ENCODE peak calls at places on chromosomes 3 and 15, in nine cellular contexts. One of them, this sample, is unnamed.
A peak's percentile ranks its signal among the peaks of the same experiment; 100 is the strongest.

GRCh38 chr15:93037341-93038063 is 51.5 kb downstream of the RGMA start:
- DNase-seq in cardiac muscle cell: peak; percentile 55
- DNase-seq in lower lobe of right lung: peak; percentile 78
- DNase-seq in psoas muscle: peak; percentile 69
- DNase-seq in transverse colon: no peak
- DNase-seq in left ventricle myocardium inferior: peak; percentile 69
- DNase-seq in right cardiac atrium: peak; percentile 79
- DNase-seq in uterus: peak; percentile 64
- DNase-seq in tibial artery: peak; percentile 79
- DNase-seq in this sample: no peak

GRCh38 chr15:89335289-89336041 is 841 bp upstream of the POLG start:
- DNase-seq in right cardiac atrium: no peak
- DNase-seq in lower lobe of right lung: no peak
- DNase-seq in transverse colon: peak; percentile 43
- DNase-seq in cardiac muscle cell: no peak
- DNase-seq in left ventricle myocardium inferior: no peak
- DNase-seq in tibial artery: no peak
- DNase-seq in uterus: peak; percentile 21
- DNase-seq in psoas muscle: no peak
- DNase-seq in this sample: peak; percentile 71

GRCh38 chr3:197083486-197083885 is 53.9 kb upstream of the MELTF start:
- DNase-seq in left ventricle myocardium inferior: no peak
- DNase-seq in lower lobe of right lung: no peak
- DNase-seq in psoas muscle: peak; percentile 25
- DNase-seq in right cardiac atrium: no peak
- DNase-seq in uterus: peak; percentile 18
- DNase-seq in transverse colon: no peak
- DNase-seq in cardiac muscle cell: peak; percentile 82
- DNase-seq in tibial artery: no peak
- DNase-seq in this sample: no peak

GRCh38 chr3:75138345-75138744 is 523.9 kb upstream of the CNTN3 start:
- DNase-seq in lower lobe of right lung: no peak
- DNase-seq in left ventricle myocardium inferior: no peak
- DNase-seq in tibial artery: no peak
- DNase-seq in right cardiac atrium: no peak
- DNase-seq in cardiac muscle cell: no peak
- DNase-seq in psoas muscle: no peak
- DNase-seq in transverse colon: no peak
- DNase-seq in uterus: no peak
- DNase-seq in this sample: no peak

GRCh38 chr3:185688808-185689207 is 102.7 kb downstream of the SENP2 start:
- DNase-seq in right cardiac atrium: no peak
- DNase-seq in cardiac muscle cell: peak; percentile 94
- DNase-seq in lower lobe of right lung: no peak
- DNase-seq in psoas muscle: peak; percentile 20
- DNase-seq in tibial artery: no peak
- DNase-seq in left ventricle myocardium inferior: no peak
- DNase-seq in uterus: no peak
- DNase-seq in transverse colon: no peak
- DNase-seq in this sample: no peak

GRCh38 chr15:96243701-96244100 is 86.8 kb upstream of the NR2F2 start:
- DNase-seq in psoas muscle: no peak
- DNase-seq in cardiac muscle cell: no peak
- DNase-seq in lower lobe of right lung: no peak
- DNase-seq in transverse colon: no peak
- DNase-seq in left ventricle myocardium inferior: no peak
- DNase-seq in uterus: no peak
- DNase-seq in tibial artery: no peak
- DNase-seq in right cardiac atrium: no peak
- DNase-seq in this sample: no peak

GRCh38 chr15:73583568-73583967 is 49.6 kb downstream of the NPTN start:
- DNase-seq in right cardiac atrium: no peak
- DNase-seq in lower lobe of right lung: no peak
- DNase-seq in cardiac muscle cell: no peak
- DNase-seq in psoas muscle: no peak
- DNase-seq in transverse colon: no peak
- DNase-seq in left ventricle myocardium inferior: no peak
- DNase-seq in uterus: no peak
- DNase-seq in tibial artery: no peak
- DNase-seq in this sample: no peak

GRCh38 chr3:120093923-120094775 is at the start of gene GSK3B:
- DNase-seq in left ventricle myocardium inferior: peak; percentile 99
- DNase-seq in uterus: peak; percentile 100
- DNase-seq in cardiac muscle cell: no peak
- DNase-seq in transverse colon: peak; percentile 78
- DNase-seq in tibial artery: peak; percentile 87
- DNase-seq in right cardiac atrium: peak; percentile 99
- DNase-seq in psoas muscle: no peak
- DNase-seq in lower lobe of right lung: peak; percentile 99
- DNase-seq in this sample: no peak

GRCh38 chr3:118740722-118741290 is 293.8 kb downstream of the IGSF11 start:
- DNase-seq in cardiac muscle cell: no peak
- DNase-seq in uterus: no peak
- DNase-seq in tibial artery: no peak
- DNase-seq in right cardiac atrium: no peak
- DNase-seq in left ventricle myocardium inferior: no peak
- DNase-seq in psoas muscle: no peak
- DNase-seq in lower lobe of right lung: no peak
- DNase-seq in transverse colon: no peak
- DNase-seq in this sample: no peak

GRCh38 chr3:174219738-174220137 is 639.4 kb upstream of the NAALADL2 start:
- DNase-seq in transverse colon: no peak
- DNase-seq in psoas muscle: no peak
- DNase-seq in right cardiac atrium: no peak
- DNase-seq in left ventricle myocardium inferior: no peak
- DNase-seq in uterus: no peak
- DNase-seq in cardiac muscle cell: no peak
- DNase-seq in tibial artery: no peak
- DNase-seq in lower lobe of right lung: no peak
- DNase-seq in this sample: no peak

GRCh38 chr3:78867409-78868372 is 900.1 kb downstream of the ROBO1 start:
- DNase-seq in right cardiac atrium: no peak
- DNase-seq in transverse colon: no peak
- DNase-seq in cardiac muscle cell: peak; percentile 47
- DNase-seq in left ventricle myocardium inferior: no peak
- DNase-seq in lower lobe of right lung: no peak
- DNase-seq in psoas muscle: no peak
- DNase-seq in uterus: no peak
- DNase-seq in tibial artery: no peak
- DNase-seq in this sample: no peak

GRCh38 chr3:134211797-134212196 is 38.9 kb downstream of the RYK start:
- DNase-seq in left ventricle myocardium inferior: no peak
- DNase-seq in psoas muscle: no peak
- DNase-seq in cardiac muscle cell: peak; percentile 75
- DNase-seq in uterus: no peak
- DNase-seq in transverse colon: no peak
- DNase-seq in tibial artery: no peak
- DNase-seq in lower lobe of right lung: no peak
- DNase-seq in right cardiac atrium: peak; percentile 44
- DNase-seq in this sample: no peak

GRCh38 chr3:94336076-94336741 is 273.3 kb downstream of the NSUN3 start:
- DNase-seq in left ventricle myocardium inferior: no peak
- DNase-seq in transverse colon: peak; percentile 7
- DNase-seq in cardiac muscle cell: peak; percentile 57
- DNase-seq in tibial artery: no peak
- DNase-seq in right cardiac atrium: no peak
- DNase-seq in lower lobe of right lung: no peak
- DNase-seq in uterus: no peak
- DNase-seq in psoas muscle: no peak
- DNase-seq in this sample: no peak

GRCh38 chr3:116199063-116199462 is 246.2 kb downstream of the LSAMP start:
- DNase-seq in psoas muscle: no peak
- DNase-seq in uterus: no peak
- DNase-seq in tibial artery: no peak
- DNase-seq in cardiac muscle cell: no peak
- DNase-seq in transverse colon: no peak
- DNase-seq in lower lobe of right lung: no peak
- DNase-seq in left ventricle myocardium inferior: no peak
- DNase-seq in right cardiac atrium: no peak
- DNase-seq in this sample: no peak
- H3K4me1 ChIP-seq in psoas muscle: no peaks in the 10 kb centered on the region
- H3K4me1 ChIP-seq in uterus: no peaks in the 10 kb centered on the region
- H3K4me1 ChIP-seq in tibial artery: no peaks in the 10 kb centered on the region
- H3K4me1 ChIP-seq in cardiac muscle cell: no peaks in the 10 kb centered on the region
- H3K4me1 ChIP-seq in transverse colon: no peaks in the 10 kb centered on the region
- H3K4me1 ChIP-seq in lower lobe of right lung: no peaks in the 10 kb centered on the region
- H3K4me1 ChIP-seq in left ventricle myocardium inferior: no peaks in the 10 kb centered on the region
- H3K4me1 ChIP-seq in right cardiac atrium: no peaks in the 10 kb centered on the region
- H3K4me1 ChIP-seq in this sample: no peaks in the 10 kb centered on the region

DNA sequence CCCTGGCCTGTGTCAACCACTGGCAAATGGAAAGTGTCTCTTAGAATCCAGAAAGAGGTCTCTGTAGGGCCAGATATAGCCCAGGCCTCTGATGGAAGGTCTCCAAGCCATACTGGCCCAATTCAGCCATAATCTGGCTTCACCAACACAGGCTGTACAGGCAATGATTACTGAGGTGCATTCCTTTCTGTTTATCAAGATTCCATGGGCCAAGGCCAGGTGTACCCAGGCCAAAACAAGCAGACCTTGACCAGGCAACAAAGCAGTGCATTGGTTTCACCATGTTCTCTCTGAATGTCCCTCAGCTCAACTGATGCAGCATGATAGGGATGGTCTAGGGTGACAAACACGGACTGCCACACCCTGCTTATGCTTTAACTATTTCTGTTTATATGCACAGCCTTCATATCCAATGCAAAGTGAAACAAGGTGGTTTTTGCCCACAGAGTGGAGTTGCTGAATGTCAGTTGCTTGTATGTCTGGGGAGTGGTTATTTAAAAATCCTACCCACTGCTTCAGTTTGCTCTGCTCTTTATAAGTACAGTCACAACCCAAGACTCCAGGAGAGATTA is 25.2 kb downstream of the CCNL1 start:
- DNase-seq in uterus: no peak
- DNase-seq in lower lobe of right lung: no peak
- DNase-seq in right cardiac atrium: no peak
- DNase-seq in cardiac muscle cell: no peak
- DNase-seq in left ventricle myocardium inferior: no peak
- DNase-seq in transverse colon: no peak
- DNase-seq in tibial artery: peak; percentile 83
- DNase-seq in psoas muscle: no peak
- DNase-seq in this sample: peak; percentile 77
- H3K4me1 ChIP-seq in uterus: peaks cover 8% of the 10 kb centered on the region
- H3K4me1 ChIP-seq in lower lobe of right lung: peaks cover 61% of the 10 kb centered on the region
- H3K4me1 ChIP-seq in right cardiac atrium: peaks cover 29% of the 10 kb centered on the region
- H3K4me1 ChIP-seq in cardiac muscle cell: peaks cover 72% of the 10 kb centered on the region
- H3K4me1 ChIP-seq in left ventricle myocardium inferior: peaks cover 85% of the 10 kb centered on the region
- H3K4me1 ChIP-seq in transverse colon: peaks cover 54% of the 10 kb centered on the region
- H3K4me1 ChIP-seq in tibial artery: no peaks in the 10 kb centered on the region
- H3K4me1 ChIP-seq in psoas muscle: peaks cover 53% of the 10 kb centered on the region
- H3K4me1 ChIP-seq in this sample: peaks cover 27% of the 10 kb centered on the region

DNA sequence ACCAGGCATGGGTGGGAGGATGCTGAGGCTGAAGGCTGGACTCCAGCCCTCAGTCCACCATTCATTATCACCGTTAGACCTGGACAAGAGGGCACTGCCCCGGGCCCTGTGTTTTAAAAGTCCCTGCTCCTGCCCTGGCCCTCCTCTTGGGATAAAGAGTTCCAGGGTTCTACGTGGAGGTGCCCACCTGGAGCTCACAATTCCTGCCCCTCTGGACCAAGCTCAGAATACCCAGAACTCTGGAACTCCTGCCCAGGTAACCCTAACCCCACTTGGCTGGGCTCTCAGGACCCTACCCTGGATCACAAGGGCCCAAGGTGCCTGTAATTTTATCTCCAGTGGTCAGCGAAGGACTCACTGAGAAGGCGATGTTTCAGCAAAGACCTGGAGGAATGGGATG is 1.2 kb downstream of the CALML4 start:
- DNase-seq in cardiac muscle cell: no peak
- DNase-seq in psoas muscle: no peak
- DNase-seq in transverse colon: no peak
- DNase-seq in left ventricle myocardium inferior: no peak
- DNase-seq in right cardiac atrium: no peak
- DNase-seq in tibial artery: no peak
- DNase-seq in uterus: no peak
- DNase-seq in lower lobe of right lung: no peak
- DNase-seq in this sample: peak; percentile 40
- H3K4me1 ChIP-seq in cardiac muscle cell: peaks cover 21% of the 10 kb centered on the region
- H3K4me1 ChIP-seq in psoas muscle: peaks cover 15% of the 10 kb centered on the region
- H3K4me1 ChIP-seq in transverse colon: peaks cover 40% of the 10 kb centered on the region
- H3K4me1 ChIP-seq in left ventricle myocardium inferior: peaks cover 44% of the 10 kb centered on the region
- H3K4me1 ChIP-seq in right cardiac atrium: peaks cover 7% of the 10 kb centered on the region
- H3K4me1 ChIP-seq in tibial artery: no peaks in the 10 kb centered on the region
- H3K4me1 ChIP-seq in uterus: no peaks in the 10 kb centered on the region
- H3K4me1 ChIP-seq in lower lobe of right lung: peaks cover 36% of the 10 kb centered on the region
- H3K4me1 ChIP-seq in this sample: peaks cover 18% of the 10 kb centered on the region

GRCh38 chr3:123085293-123085949 is 18.6 kb downstream of the PDIA5 start:
- DNase-seq in lower lobe of right lung: no peak
- DNase-seq in transverse colon: no peak
- DNase-seq in tibial artery: no peak
- DNase-seq in left ventricle myocardium inferior: no peak
- DNase-seq in uterus: no peak
- DNase-seq in cardiac muscle cell: no peak
- DNase-seq in right cardiac atrium: peak; percentile 34
- DNase-seq in psoas muscle: no peak
- DNase-seq in this sample: no peak

GRCh38 chr3:123083446-123084124 is 16.8 kb downstream of the PDIA5 start:
- DNase-seq in psoas muscle: no peak
- DNase-seq in left ventricle myocardium inferior: no peak
- DNase-seq in tibial artery: no peak
- DNase-seq in lower lobe of right lung: no peak
- DNase-seq in uterus: no peak
- DNase-seq in cardiac muscle cell: peak; percentile 80
- DNase-seq in right cardiac atrium: no peak
- DNase-seq in transverse colon: no peak
- DNase-seq in this sample: no peak

GRCh38 chr3:123086110-123086642 is 19.4 kb downstream of the PDIA5 start:
- DNase-seq in transverse colon: no peak
- DNase-seq in right cardiac atrium: no peak
- DNase-seq in left ventricle myocardium inferior: no peak
- DNase-seq in cardiac muscle cell: no peak
- DNase-seq in uterus: no peak
- DNase-seq in lower lobe of right lung: no peak
- DNase-seq in tibial artery: no peak
- DNase-seq in psoas muscle: no peak
- DNase-seq in this sample: no peak

GRCh38 chr3:123084192-123084591 is 17.4 kb downstream of the PDIA5 start:
- DNase-seq in transverse colon: no peak
- DNase-seq in cardiac muscle cell: no peak
- DNase-seq in left ventricle myocardium inferior: peak; percentile 54
- DNase-seq in right cardiac atrium: peak; percentile 71
- DNase-seq in lower lobe of right lung: no peak
- DNase-seq in psoas muscle: no peak
- DNase-seq in tibial artery: no peak
- DNase-seq in uterus: no peak
- DNase-seq in this sample: no peak

DNA sequence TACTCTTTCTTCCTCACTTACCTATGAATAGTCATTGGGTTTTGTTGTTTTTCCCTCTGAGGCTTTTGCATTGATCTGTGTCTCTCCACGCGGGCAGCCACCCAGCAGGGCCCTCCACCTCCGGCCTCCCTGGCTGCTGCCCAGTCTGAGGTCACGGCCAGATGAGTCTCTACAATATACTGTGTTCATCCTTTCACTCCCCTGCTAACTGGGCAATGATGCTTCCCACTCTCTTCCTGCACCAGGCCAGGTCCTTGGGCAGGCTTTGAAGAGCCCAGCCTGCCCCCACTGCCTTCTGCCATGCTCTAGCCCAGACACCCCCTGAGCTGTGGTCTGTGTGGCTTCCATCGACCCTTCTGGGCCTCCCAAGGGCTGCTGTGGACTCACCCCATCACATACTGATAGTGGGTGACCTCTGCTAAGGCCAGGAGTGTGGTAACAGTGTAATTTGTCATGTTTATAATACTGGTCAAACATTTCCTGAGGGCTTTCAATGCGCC is 18.0 kb downstream of the PDIA5 start:
- DNase-seq in uterus: no peak
- DNase-seq in tibial artery: no peak
- DNase-seq in right cardiac atrium: peak; percentile 18
- DNase-seq in cardiac muscle cell: no peak
- DNase-seq in transverse colon: no peak
- DNase-seq in psoas muscle: no peak
- DNase-seq in left ventricle myocardium inferior: no peak
- DNase-seq in lower lobe of right lung: no peak
- DNase-seq in this sample: peak; percentile 60
- H3K4me1 ChIP-seq in uterus: no peaks in the 10 kb centered on the region
- H3K4me1 ChIP-seq in tibial artery: no peaks in the 10 kb centered on the region
- H3K4me1 ChIP-seq in right cardiac atrium: peaks cover 48% of the 10 kb centered on the region
- H3K4me1 ChIP-seq in cardiac muscle cell: peaks cover 59% of the 10 kb centered on the region
- H3K4me1 ChIP-seq in transverse colon: peaks cover 37% of the 10 kb centered on the region
- H3K4me1 ChIP-seq in psoas muscle: peaks cover 20% of the 10 kb centered on the region
- H3K4me1 ChIP-seq in left ventricle myocardium inferior: peaks cover 70% of the 10 kb centered on the region
- H3K4me1 ChIP-seq in lower lobe of right lung: peaks cover 61% of the 10 kb centered on the region
- H3K4me1 ChIP-seq in this sample: peaks cover 27% of the 10 kb centered on the region